ENCODE peak calls at places on chromosomes 1 and 21, in nine cellular contexts. G is GM23248, W is cardiac muscle cell, I is hepatocyte, A is sigmoid colon, C is heart left ventricle, Z is MM.1S, S is pancreas, K is fibroblast of lung. Y is an unnamed sample. For H3K27me3, the result is how much of the 10 kb centered on the place peaks cover.

GRCh38 chr21:34544032-34544496 is 32.1 kb upstream of the KCNE1 start:
- DNase-seq in Z (peak), C (no peak), A (no peak), S (peak), G (peak), K (peak), W (peak), I (peak), Y (no peak)

GRCh38 chr1:84619383-84620093 is 45.3 kb upstream of the CTBS start:
- DNase-seq in S (no peak), G (peak), W (peak), K (peak), C (no peak), A (no peak), I (peak), Z (no peak), Y (no peak)

GRCh38 chr1:222769968-222770620 is 33.1 kb downstream of the FAM177B start:
- DNase-seq in C (no peak), Z (no peak), I (no peak), A (no peak), K (peak), G (peak), S (no peak), W (no peak), Y (no peak)

GRCh38 chr1:65407875-65408274 is 12.6 kb upstream of the LEPR start:
- DNase-seq in A (no peak), G (no peak), S (no peak), K (no peak), Z (no peak), I (peak), C (no peak), W (no peak), Y (no peak)

GRCh38 chr1:110383311-110383990 is 7.4 kb downstream of the SLC16A4 start:
- DNase-seq in Z (no peak), W (no peak), S (no peak), K (no peak), A (no peak), I (no peak), G (peak), C (no peak), Y (no peak)

GRCh38 chr1:113388621-113389355 is 1.5 kb upstream of the MAGI3 start:
- DNase-seq in G (peak), K (peak), I (peak), Z (no peak), W (peak), C (no peak), S (peak), A (no peak), Y (no peak)

GRCh38 chr1:24959623-24959975 is 29.5 kb upstream of the RUNX3 start:
- DNase-seq in I (no peak), Z (no peak), W (no peak), C (no peak), A (no peak), S (no peak), G (no peak), K (no peak), Y (no peak)

GRCh38 chr1:201061049-201061448 is 37.5 kb upstream of the KIF21B start:
- DNase-seq in Z (no peak), I (no peak), W (no peak), A (no peak), G (no peak), K (no peak), S (no peak), C (no peak), Y (no peak)

GRCh38 chr1:117780981-117781475 is 148.4 kb downstream of the GDAP2 start:
- DNase-seq in W (no peak), G (no peak), S (no peak), C (no peak), K (no peak), Z (no peak), I (peak), A (peak), Y (no peak)

GRCh38 chr1:241396747-241397691 is 40.0 kb upstream of the RGS7 start:
- DNase-seq in G (no peak), Z (no peak), K (no peak), S (no peak), C (no peak), I (no peak), A (no peak), W (no peak), Y (no peak)

GRCh38 chr21:31530918-31531705 is 128.4 kb upstream of the SOD1 start:
- DNase-seq in G (peak), K (no peak), Z (no peak), C (no peak), A (no peak), S (no peak), W (peak), I (peak), Y (no peak)

GRCh38 chr1:47507921-47508894 is 70.4 kb downstream of the FOXD2 start:
- DNase-seq in G (peak), S (peak), Z (no peak), I (peak), W (peak), C (peak), A (no peak), K (no peak), Y (no peak)
- H3K27me3 ChIP-seq in G (under half), S (under half), Z (under half), I (half or more), W (half or more), C (under half), A (under half), K (under half), Y (under half)

GRCh38 chr1:62280150-62280549 is 39.1 kb downstream of the KANK4 start:
- DNase-seq in Z (no peak), S (no peak), C (no peak), W (no peak), K (peak), I (no peak), G (no peak), A (no peak), Y (no peak)
- H3K4me3 ChIP-seq in Z (no peak), S (no peak), C (no peak), W (no peak), K (no peak), I (no peak), G (no peak), A (no peak), Y (no peak)

GRCh38 chr1:2248127-2248826 is 20.2 kb downstream of the SKI start:
- DNase-seq in I (peak), A (no peak), G (no peak), C (no peak), S (peak), W (no peak), Z (no peak), K (no peak), Y (no peak)
- H3K27ac ChIP-seq in I (peak), A (peak), G (peak), C (no peak), S (peak), W (no peak), Z (no peak), K (no peak), Y (no peak)

DNA sequence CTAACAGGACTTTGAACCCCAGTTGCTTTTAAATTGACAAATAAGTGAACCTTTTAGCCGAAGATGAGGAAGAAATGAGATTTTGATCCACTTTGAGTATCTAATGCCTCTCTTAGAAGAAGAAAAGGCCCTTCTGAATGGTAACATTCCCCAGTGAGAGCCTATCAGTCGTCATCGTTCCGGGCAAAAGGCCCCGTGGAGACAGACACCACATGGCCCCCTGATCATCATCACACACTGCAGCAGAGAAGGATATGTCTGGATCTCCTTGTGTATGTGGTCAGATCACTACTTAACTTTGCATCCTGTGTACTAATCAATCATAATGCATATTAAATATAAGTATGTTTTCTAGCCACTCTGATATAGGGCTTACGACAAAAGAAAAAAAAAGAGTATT is 87.3 kb upstream of the SMYD2 start:
- DNase-seq in S (no peak), A (no peak), G (no peak), Z (no peak), K (no peak), W (no peak), C (no peak), I (no peak), Y (no peak)
- H3K27me3 ChIP-seq in S (under half), A (under half), G (half or more), Z (under half), K (under half), W (under half), C (under half), I (under half), Y (under half)

GRCh38 chr1:10519016-10519417 is 44.3 kb downstream of the PEX14 start:
- DNase-seq in S (no peak), W (peak), K (no peak), Z (no peak), I (peak), A (peak), G (no peak), C (no peak), Y (no peak)
- H3K4me3 ChIP-seq in S (no peak), W (no peak), K (no peak), Z (no peak), I (no peak), A (no peak), G (no peak), C (no peak), Y (no peak)

DNA sequence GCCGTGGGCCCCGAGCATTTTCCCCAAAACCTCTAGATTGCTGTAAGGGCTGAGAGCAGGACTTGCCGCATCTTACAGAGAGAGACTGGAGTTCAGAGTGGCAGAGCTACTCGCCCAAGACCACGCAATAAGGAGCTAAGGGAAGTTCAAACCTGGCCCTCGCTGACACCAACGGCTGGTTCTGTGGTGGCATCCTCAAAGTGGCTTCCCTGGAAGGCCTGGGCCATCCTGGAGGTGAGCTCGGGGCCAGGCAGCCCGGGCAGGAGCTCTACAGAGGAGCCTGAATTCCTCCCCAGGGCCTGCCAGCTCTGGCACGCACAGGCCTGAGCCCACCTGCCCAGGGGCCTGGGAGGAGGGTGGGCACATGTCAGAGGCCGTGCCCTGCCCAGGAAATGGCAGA is 68.7 kb downstream of the MEGF6 start:
- DNase-seq in S (no peak), C (no peak), A (no peak), I (no peak), K (no peak), G (no peak), W (no peak), Z (no peak), Y (no peak)
- H3K27ac ChIP-seq in S (no peak), C (peak), A (peak), I (no peak), K (peak), G (peak), W (no peak), Z (no peak), Y (no peak)

GRCh38 chr21:17777321-17777720 is 41.8 kb downstream of the C21orf91 start:
- DNase-seq in S (no peak), A (no peak), C (no peak), K (peak), Z (no peak), G (no peak), W (no peak), I (no peak), Y (no peak)

GRCh38 chr21:17781524-17781923 is 37.6 kb downstream of the C21orf91 start:
- DNase-seq in Z (no peak), G (no peak), W (no peak), C (no peak), I (no peak), K (no peak), A (no peak), S (no peak), Y (no peak)

GRCh38 chr21:17782051-17782450 is 37.1 kb downstream of the C21orf91 start:
- DNase-seq in I (no peak), C (no peak), S (no peak), K (no peak), W (no peak), G (no peak), Z (peak), A (no peak), Y (no peak)

GRCh38 chr21:17780539-17780938 is 38.6 kb downstream of the C21orf91 start:
- DNase-seq in W (no peak), S (no peak), I (no peak), A (no peak), Z (peak), K (peak), G (no peak), C (no peak), Y (no peak)

DNA sequence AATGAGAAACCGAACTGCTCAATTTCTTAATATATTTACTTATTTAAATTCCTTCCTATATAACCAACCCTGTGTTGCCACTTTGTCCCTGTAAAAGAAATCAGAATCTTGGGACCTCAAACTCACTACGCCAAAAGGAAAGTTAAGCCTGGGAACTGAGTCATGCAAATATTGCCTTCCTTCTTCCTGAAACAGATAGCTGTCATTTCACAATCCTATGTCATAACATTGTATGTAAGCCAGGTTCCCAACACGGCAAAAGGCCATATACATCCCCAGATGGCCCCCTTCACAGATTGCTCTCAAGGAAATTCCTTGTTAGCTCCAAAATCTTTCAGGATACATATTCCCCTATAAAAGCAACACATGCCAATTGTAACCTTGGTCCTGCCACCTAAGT is 39.7 kb downstream of the C21orf91 start:
- DNase-seq in K (no peak), W (no peak), G (no peak), S (no peak), Z (no peak), C (no peak), I (no peak), A (no peak), Y (no peak)
- H3K27me3 ChIP-seq in K (under half), W (under half), G (under half), S (under half), Z (under half), C (under half), I (under half), A (under half), Y (under half)

GRCh38 chr1:119047040-119047438 is 58.9 kb upstream of the TBX15 start:
- DNase-seq in I (no peak), G (peak), W (no peak), C (no peak), K (peak), A (no peak), S (no peak), Z (no peak), Y (no peak)
- H3K4me3 ChIP-seq in I (no peak), G (peak), W (no peak), C (peak), K (no peak), A (no peak), S (no peak), Z (no peak), Y (no peak)

DNA sequence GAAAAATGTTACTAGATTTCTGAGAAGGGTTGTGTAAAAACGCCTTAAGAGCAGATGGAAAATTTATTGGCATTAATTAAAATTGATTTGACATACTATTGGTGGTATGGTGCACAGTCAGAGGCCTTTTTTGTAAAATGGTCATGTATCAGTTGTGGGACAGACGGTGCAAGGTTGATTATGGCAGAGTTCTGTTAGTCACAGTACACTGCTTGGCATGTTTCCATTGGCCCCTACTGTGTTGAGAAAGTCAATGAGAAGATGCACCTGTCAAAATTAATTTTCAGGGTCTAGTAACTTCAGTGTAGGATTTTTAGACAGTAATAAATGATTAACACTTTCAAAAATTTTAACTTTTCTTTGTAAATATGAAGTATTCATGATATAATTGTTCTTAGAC is 4.4 kb downstream of the B3GALT2 start:
- DNase-seq in C (no peak), I (no peak), Z (no peak), A (peak), S (no peak), W (no peak), G (peak), K (peak), Y (no peak)
- H3K27ac ChIP-seq in C (no peak), I (no peak), Z (no peak), A (peak), S (no peak), W (peak), G (peak), K (no peak), Y (no peak)

DNA sequence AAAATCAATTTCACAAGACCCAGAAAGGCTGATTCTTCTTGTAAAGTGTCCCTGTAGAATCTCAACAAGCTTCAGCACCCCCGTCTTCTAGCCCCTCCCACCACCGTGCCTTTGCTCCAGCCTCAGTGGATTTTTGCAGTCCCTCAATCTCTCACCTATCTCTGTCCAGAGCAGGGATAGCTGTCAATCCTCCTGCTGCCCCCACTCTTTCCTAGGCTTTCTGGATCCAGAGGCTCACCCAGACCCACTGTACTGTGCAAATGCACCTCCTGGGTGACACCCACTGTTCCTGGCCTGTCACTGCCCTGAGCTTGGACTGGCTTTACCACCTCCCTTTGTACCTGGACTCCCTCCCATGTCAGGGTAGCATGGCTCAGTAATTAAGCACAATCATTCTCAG is 60.7 kb downstream of the C1orf94 start:
- DNase-seq in I (no peak), Z (no peak), C (no peak), G (no peak), W (no peak), S (no peak), K (no peak), A (no peak), Y (no peak)
- H3K27me3 ChIP-seq in I (under half), Z (under half), C (under half), G (under half), W (under half), S (under half), K (under half), A (under half), Y (under half)

Y was measured in CD8-positive, alpha-beta memory T cell.